ENCODE peak calls at places on chromosomes 16 and 17, in eight cellular contexts. T, A, E, P, L, D, M and H are unnamed samples.

GRCh38 chr16:89491238-89491869 is 993 bp upstream of the ANKRD11 start:
- DNase-seq in A (no peak), D (no peak), T (no peak), E (peak; percentile 64), M (no peak), L (no peak), P (no peak), H (no peak)

GRCh38 chr17:47726796-47727703 is 6.0 kb upstream of the TBX21 start:
- DNase-seq in T (no peak), L (no peak), A (no peak), D (no peak), P (no peak), M (no peak), E (no peak), H (no peak)

GRCh38 chr16:9971907-9972306 is 210.3 kb downstream of the GRIN2A start:
- DNase-seq in P (no peak), M (no peak), A (no peak), L (no peak), T (no peak), D (no peak), E (no peak), H (no peak)

GRCh38 chr16:11105038-11105903 is 150.7 kb downstream of the SOCS1 start:
- DNase-seq in A (peak; percentile 41), M (no peak), L (peak; percentile 55), D (peak; percentile 9), P (peak; percentile 74), T (no peak), E (no peak), H (no peak)

GRCh38 chr17:82668631-82669099 is 20.4 kb upstream of the WDR45B start:
- DNase-seq in E (peak; percentile 84), D (peak; percentile 62), P (no peak), T (peak; percentile 51), M (peak; percentile 43), A (peak; percentile 79), L (no peak), H (peak; percentile 78)

GRCh38 chr16:47503936-47504335 is 42.8 kb downstream of the PHKB start:
- DNase-seq in D (no peak), P (no peak), T (no peak), L (no peak), M (peak; percentile 3), A (no peak), E (no peak), H (no peak)

GRCh38 chr17:48724241-48725004 is 1.4 kb downstream of the PRAC2 start:
- DNase-seq in D (peak; percentile 94), A (peak; percentile 92), T (peak; percentile 74), M (peak; percentile 32), P (peak; percentile 64), E (peak; percentile 68), L (peak; percentile 83), H (peak; percentile 85)

GRCh38 chr16:1983544-1984346 is at the start of gene GFER:
- DNase-seq in D (peak; percentile 75), P (peak; percentile 78), A (peak; percentile 92), M (peak; percentile 85), T (peak; percentile 83), L (peak; percentile 91), E (peak; percentile 94), H (peak; percentile 97)

GRCh38 chr17:78683031-78683961 is 98.8 kb downstream of the CYTH1 start:
- DNase-seq in D (no peak), M (no peak), T (no peak), A (no peak), E (no peak), P (no peak), L (no peak), H (no peak)

GRCh38 chr17:21245703-21246102 is 7.5 kb downstream of the NATD1 start:
- DNase-seq in P (no peak), E (no peak), M (no peak), T (no peak), L (no peak), A (no peak), D (no peak), H (peak; percentile 70)

GRCh38 chr17:31130286-31131224 is 35.8 kb downstream of the NF1 start:
- DNase-seq in T (no peak), M (no peak), L (no peak), E (no peak), A (no peak), D (no peak), P (no peak), H (no peak)

GRCh38 chr17:3512512-3513171 is 36.8 kb downstream of the ASPA start:
- DNase-seq in P (no peak), D (no peak), M (no peak), E (no peak), A (peak; percentile 37), L (peak; percentile 81), T (peak; percentile 62), H (peak; percentile 91)

GRCh38 chr17:48594412-48595106 is 980 bp upstream of the HOXB5 start:
- DNase-seq in L (no peak), T (no peak), A (no peak), D (no peak), P (no peak), E (no peak), M (no peak), H (no peak)

GRCh38 chr16:23206986-23207385 is 24.4 kb downstream of the SCNN1G start:
- DNase-seq in T (no peak), P (no peak), A (no peak), D (no peak), M (no peak), L (no peak), E (no peak), H (no peak)

GRCh38 chr17:79844869-79845600 is 5.8 kb upstream of the CBX4 start:
- DNase-seq in A (peak; percentile 68), T (peak; percentile 78), E (peak; percentile 92), P (no peak), M (no peak), D (no peak), L (peak; percentile 48), H (peak; percentile 67)

GRCh38 chr16:24967074-24967473 is 48.1 kb downstream of the ARHGAP17 start:
- DNase-seq in T (no peak), L (no peak), M (no peak), P (no peak), A (no peak), E (no peak), D (no peak), H (no peak)

GRCh38 chr17:16440814-16441629 is 25.7 kb downstream of the TRPV2 start:
- DNase-seq in T (no peak), L (no peak), E (no peak), A (no peak), P (no peak), D (no peak), M (no peak), H (no peak)
- TF ChIP-seq POLR2A in T (no peak), L (no peak), E (no peak), A (no peak), P (no peak), D (no peak), M (no peak), H (no peak)

GRCh38 chr17:17940451-17940911 is 31.7 kb downstream of the TOM1L2 start:
- DNase-seq in P (no peak), D (no peak), A (no peak), E (no peak), M (no peak), T (no peak), L (no peak), H (no peak)

GRCh38 chr17:17941015-17941414 is 31.2 kb downstream of the TOM1L2 start:
- DNase-seq in D (no peak), M (no peak), E (no peak), T (no peak), P (no peak), L (no peak), A (no peak), H (no peak)

GRCh38 chr17:17937450-17937849 is 34.8 kb downstream of the TOM1L2 start:
- DNase-seq in T (no peak), A (no peak), D (no peak), M (no peak), P (no peak), L (no peak), E (no peak), H (no peak)

GRCh38 chr17:17937958-17938357 is 34.2 kb downstream of the TOM1L2 start:
- DNase-seq in P (no peak), A (no peak), T (no peak), M (no peak), E (no peak), L (no peak), D (no peak), H (no peak)

DNA sequence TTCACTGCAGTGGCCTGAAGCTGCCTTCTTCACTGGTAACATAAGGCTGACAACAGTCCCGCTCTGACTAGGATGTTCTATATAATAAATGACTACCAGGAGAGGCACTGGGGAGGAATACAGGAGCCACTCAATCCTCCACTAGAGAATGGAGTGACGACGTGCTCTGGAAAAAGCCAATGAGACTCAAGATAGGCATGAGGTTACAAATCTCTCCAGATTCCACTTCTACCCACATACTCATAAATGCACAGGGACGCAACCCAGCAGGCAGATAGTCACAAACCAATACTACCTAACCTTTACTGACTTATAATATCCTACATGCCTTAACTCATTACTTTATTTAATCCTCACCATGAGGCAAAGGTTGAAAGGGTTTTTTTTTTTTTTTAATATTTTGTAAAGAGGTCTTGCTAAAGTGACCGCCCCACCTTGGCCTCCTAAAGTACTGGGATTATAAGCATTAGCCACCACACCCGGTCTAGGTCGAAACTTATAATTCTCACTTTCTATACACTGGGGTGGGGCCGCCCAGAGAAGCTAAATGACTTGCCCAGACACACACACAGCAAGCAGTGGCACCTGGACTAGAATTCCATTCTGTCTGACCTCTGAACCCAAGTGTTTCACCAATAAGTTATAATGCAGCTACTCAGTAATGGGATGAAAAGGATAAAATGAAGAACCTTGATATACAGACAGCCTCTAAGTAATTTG is 33.7 kb downstream of the TOM1L2 start:
- DNase-seq in A (peak; percentile 55), D (no peak), P (no peak), M (no peak), E (no peak), T (no peak), L (no peak), H (no peak)
- TF ChIP-seq POLR2A in A (no peak), D (no peak), P (no peak), M (no peak), E (no peak), T (no peak), L (no peak), H (no peak)

GRCh38 chr17:14699569-14700190 is 398.8 kb downstream of the HS3ST3B1 start:
- DNase-seq in P (no peak), T (no peak), L (no peak), D (no peak), M (no peak), E (peak; percentile 50), A (no peak), H (no peak)
- TF ChIP-seq POLR2A in P (no peak), T (no peak), L (no peak), D (no peak), M (no peak), E (no peak), A (no peak), H (no peak)

DNA sequence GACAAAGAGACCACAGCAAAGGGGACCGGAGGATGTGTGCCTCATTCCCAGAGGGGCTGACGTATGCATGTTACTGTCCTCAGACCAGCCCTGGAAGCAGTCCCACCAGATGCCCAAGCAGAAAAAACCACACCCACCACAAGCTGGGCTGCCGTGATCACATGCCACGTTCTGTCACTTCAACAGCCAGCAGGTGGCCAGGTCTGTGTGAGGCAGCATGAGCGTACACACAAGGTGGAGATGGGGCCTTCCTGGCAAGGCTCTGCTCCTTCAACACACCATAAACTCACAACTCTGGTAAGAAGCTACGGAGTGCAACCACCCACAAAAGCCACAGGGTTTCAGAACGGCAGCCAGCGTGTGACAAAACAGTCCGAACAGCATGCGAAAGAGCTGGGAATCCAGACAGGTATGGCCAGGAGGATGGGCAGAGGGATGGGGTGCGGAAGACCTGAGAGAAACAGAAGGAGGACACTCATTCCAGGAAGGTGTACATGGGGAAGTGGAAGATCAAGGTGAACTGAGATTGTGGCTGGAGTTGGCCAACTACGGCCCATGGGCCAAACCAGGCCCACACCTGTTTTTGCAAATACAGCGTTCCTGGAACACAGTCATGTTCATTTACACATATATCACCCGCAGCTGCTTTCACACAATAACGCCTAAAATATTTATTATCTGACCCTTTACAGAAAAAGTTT is 27.9 kb downstream of the MBTPS1 start:
- DNase-seq in E (no peak), T (no peak), M (no peak), D (no peak), P (peak; percentile 63), A (peak; percentile 73), L (no peak), H (no peak)
- TF ChIP-seq POLR2A in E (no peak), T (no peak), M (no peak), D (no peak), P (no peak), A (no peak), L (no peak), H (no peak)